ENCODE peak calls at places on chromosomes 13 and 19, in eight cellular contexts. Q is lower lobe of right lung; V is aorta; N is pancreas; J is HepG2; R is lung; D is CD4-positive, CD25-positive, alpha-beta regulatory T cell; I is upper lobe of left lung. W is an unnamed sample. For H3K36me3, the result is how much of the 10 kb centered on the place peaks cover.

GRCh38 chr13:98503175-98504028 is 73.5 kb downstream of the STK24 start:
- ATAC-seq in I (no peak), V (peak), D (no peak), R (no peak), Q (peak), N (peak), J (peak), W (no peak)

GRCh38 chr19:12784394-12784870 is 6.9 kb upstream of the JUNB start:
- ATAC-seq in N (no peak), V (no peak), D (peak), I (no peak), J (peak), Q (no peak), R (no peak), W (no peak)

GRCh38 chr13:59677966-59678814 is 485.5 kb downstream of the DIAPH3 start:
- ATAC-seq in V (no peak), I (no peak), Q (peak), N (peak), J (peak), D (no peak), R (peak), W (peak)

GRCh38 chr13:26628706-26629105 is 71.2 kb downstream of the WASF3 start:
- ATAC-seq in J (peak), I (peak), D (no peak), V (peak), Q (peak), R (no peak), N (peak), W (no peak)

GRCh38 chr13:33229446-33230177 is 55.9 kb downstream of the STARD13 start:
- ATAC-seq in V (no peak), J (peak), R (no peak), I (no peak), Q (no peak), N (peak), D (no peak), W (peak)

GRCh38 chr13:50393641-50394040 is 378.4 kb downstream of the KCNRG start:
- ATAC-seq in J (no peak), R (no peak), Q (no peak), V (no peak), I (no peak), D (no peak), N (no peak), W (no peak)

GRCh38 chr13:37448072-37448471 is 150.5 kb downstream of the POSTN start:
- ATAC-seq in N (no peak), V (no peak), I (no peak), R (no peak), J (no peak), Q (no peak), D (no peak), W (no peak)

GRCh38 chr13:83620535-83621220 is 261.6 kb downstream of the SLITRK1 start:
- ATAC-seq in N (no peak), D (no peak), I (no peak), V (no peak), R (no peak), J (no peak), Q (no peak), W (no peak)

GRCh38 chr13:33111414-33112110 is 95.3 kb downstream of the KL start:
- ATAC-seq in I (no peak), N (no peak), V (no peak), R (no peak), J (no peak), Q (no peak), D (no peak), W (no peak)

GRCh38 chr13:97116754-97117153 is 105.4 kb upstream of the MBNL2 start:
- ATAC-seq in Q (peak), R (peak), N (peak), D (no peak), V (peak), I (peak), J (no peak), W (peak)

GRCh38 chr13:21557995-21558394 is 46.0 kb downstream of the MICU2 start:
- ATAC-seq in J (peak), V (no peak), I (no peak), Q (peak), R (no peak), N (no peak), D (no peak), W (no peak)

GRCh38 chr13:40981361-40981760 is 37.8 kb downstream of the ELF1 start:
- ATAC-seq in V (no peak), I (no peak), J (no peak), R (no peak), N (no peak), Q (peak), D (no peak), W (peak)

GRCh38 chr19:58058428-58058827 is 654 bp upstream of the ZNF135 start:
- ATAC-seq in N (no peak), Q (no peak), R (no peak), V (no peak), I (no peak), D (no peak), J (no peak), W (no peak)

GRCh38 chr19:48296963-48297734 is 27.3 kb downstream of the ZNF114 start:
- ATAC-seq in J (peak), Q (no peak), R (no peak), I (no peak), V (peak), D (no peak), N (no peak), W (no peak)

GRCh38 chr13:91405240-91405639 is 6.8 kb downstream of the GPC5 start:
- ATAC-seq in J (no peak), I (no peak), Q (no peak), D (no peak), V (no peak), N (no peak), R (no peak), W (no peak)

GRCh38 chr19:15863272-15863671 is 34.6 kb downstream of the CYP4F2 start:
- ATAC-seq in I (no peak), R (no peak), V (no peak), D (no peak), N (no peak), J (no peak), Q (no peak), W (no peak)

GRCh38 chr19:3573162-3573857 is 566 bp downstream of the HMG20B start:
- ATAC-seq in D (no peak), N (peak), J (peak), I (peak), R (peak), Q (peak), V (peak), W (peak)

GRCh38 chr19:9251236-9251635 is 506 bp downstream of the OR7E24 start:
- ATAC-seq in Q (no peak), R (no peak), N (no peak), I (no peak), J (no peak), D (no peak), V (no peak), W (no peak)

GRCh38 chr13:30681489-30682242 is 53.7 kb upstream of the ALOX5AP start:
- ATAC-seq in D (no peak), N (peak), I (peak), J (no peak), R (peak), Q (peak), V (no peak), W (peak)

GRCh38 chr19:32363175-32363574 is 17.8 kb downstream of the ZNF507 start:
- ATAC-seq in R (no peak), V (no peak), J (peak), I (peak), D (no peak), N (peak), Q (peak), W (peak)

GRCh38 chr13:76331948-76332712 is 554.1 kb downstream of the KCTD12 start:
- ATAC-seq in D (no peak), N (no peak), Q (peak), R (peak), I (peak), V (no peak), J (no peak), W (no peak)

GRCh38 chr19:38417544-38418506 is 8.2 kb downstream of the RASGRP4 start:
- ATAC-seq in N (peak), D (peak), J (peak), V (peak), Q (peak), R (peak), I (peak), W (peak)

GRCh38 chr13:20429682-20430081 is 96.0 kb downstream of the CRYL1 start:
- ATAC-seq in I (no peak), V (no peak), J (no peak), D (no peak), Q (no peak), N (no peak), R (no peak), W (no peak)

GRCh38 chr13:50543767-50544166 is 299.7 kb downstream of the DLEU7 start:
- ATAC-seq in R (no peak), V (no peak), J (no peak), N (no peak), D (no peak), I (no peak), Q (no peak), W (no peak)

GRCh38 chr19:8320564-8321066 is 560 bp downstream of the NDUFA7 start:
- ATAC-seq in N (peak), J (peak), V (peak), Q (peak), D (no peak), R (no peak), I (peak), W (peak)

GRCh38 chr19:21751379-21751778 is 16.0 kb downstream of the ZNF100 start:
- ATAC-seq in V (no peak), D (no peak), R (no peak), I (no peak), N (no peak), Q (no peak), J (no peak), W (no peak)

GRCh38 chr13:67119481-67119883 is 110.7 kb downstream of the PCDH9 start:
- ATAC-seq in I (no peak), Q (peak), V (no peak), D (no peak), J (no peak), N (peak), R (no peak), W (peak)

GRCh38 chr19:44777715-44778347 is at the start of gene CBLC:
- ATAC-seq in Q (peak), R (peak), N (peak), V (no peak), D (no peak), J (peak), I (peak), W (no peak)

GRCh38 chr13:73778242-73778864 is 355.9 kb downstream of the KLF12 start:
- ATAC-seq in N (no peak), Q (no peak), D (no peak), I (no peak), V (no peak), R (no peak), J (peak), W (no peak)

GRCh38 chr13:40158218-40158617 is 502.8 kb downstream of the COG6 start:
- ATAC-seq in D (no peak), J (no peak), N (no peak), I (no peak), Q (no peak), V (no peak), R (no peak), W (no peak)

GRCh38 chr19:41546386-41546789 is 29.6 kb upstream of the CEACAM21 start:
- ATAC-seq in J (no peak), N (peak), D (peak), I (peak), V (no peak), R (peak), Q (peak), W (no peak)

GRCh38 chr13:84683448-84683847 is 801.2 kb upstream of the SLITRK1 start:
- ATAC-seq in R (no peak), N (no peak), J (no peak), D (no peak), V (no peak), Q (no peak), I (no peak), W (no peak)

GRCh38 chr19:48556163-48556562 is 4.2 kb downstream of the SULT2B1 start:
- ATAC-seq in R (no peak), J (peak), D (no peak), N (no peak), Q (no peak), I (no peak), V (no peak), W (no peak)

GRCh38 chr19:50890422-50891252 is 17.4 kb downstream of the KLK2 start:
- ATAC-seq in I (no peak), Q (no peak), J (no peak), D (no peak), N (no peak), V (no peak), R (no peak), W (no peak)

GRCh38 chr13:21228738-21229137 is 52.3 kb downstream of the MRPL57 start:
- ATAC-seq in R (no peak), V (no peak), I (no peak), Q (no peak), N (no peak), D (no peak), J (no peak), W (no peak)

GRCh38 chr19:40235238-40236025 is 8.9 kb upstream of the CCNP start:
- ATAC-seq in R (no peak), N (no peak), Q (no peak), I (no peak), V (no peak), D (no peak), J (no peak), W (no peak)
- H3K36me3 ChIP-seq in R (half or more), N (under half), Q (half or more), I (half or more), V (under half), D (under half), J (under half), W (under half)

GRCh38 chr19:56838680-56838929 is 1.9 kb downstream of the PEG3 start:
- ATAC-seq in I (no peak), R (peak), N (peak), J (peak), Q (peak), D (no peak), V (no peak), W (no peak)
- H3K27ac ChIP-seq in I (peak), R (peak), N (peak), J (peak), Q (peak), D (no peak), V (peak), W (peak)

GRCh38 chr19:1116726-1117581 is 13.2 kb downstream of the GPX4 start:
- ATAC-seq in N (no peak), I (no peak), V (no peak), Q (no peak), J (no peak), D (no peak), R (no peak), W (no peak)
- H3K36me3 ChIP-seq in N (under half), I (half or more), V (under half), Q (half or more), J (under half), D (half or more), R (half or more), W (half or more)

DNA sequence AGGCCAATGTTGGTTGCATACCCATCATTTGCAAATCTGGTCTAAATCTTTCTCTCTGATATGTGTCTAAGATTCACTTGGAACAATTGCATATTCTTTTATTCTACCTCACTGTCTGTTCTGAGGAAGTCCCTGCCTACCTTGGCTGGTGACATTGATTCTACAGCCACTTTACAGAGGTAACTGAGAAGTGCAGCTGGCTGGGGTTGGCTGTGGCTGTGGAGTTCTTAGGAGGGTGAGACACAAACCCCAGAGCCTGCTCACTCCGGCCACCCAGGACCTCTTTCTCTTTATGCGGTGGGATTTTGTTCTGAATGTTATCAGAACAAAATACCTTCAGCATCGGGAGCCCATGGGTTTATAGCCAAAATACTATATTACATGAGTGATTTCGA is 54.5 kb upstream of the IRS2 start:
- ATAC-seq in Q (no peak), D (no peak), R (no peak), J (no peak), V (no peak), I (no peak), N (no peak), W (no peak)
- H3K27ac ChIP-seq in Q (no peak), D (no peak), R (no peak), J (no peak), V (no peak), I (no peak), N (no peak), W (no peak)

GRCh38 chr13:113667771-113668490 is 912 bp downstream of the GRK1 start:
- ATAC-seq in Q (no peak), R (no peak), D (no peak), J (no peak), N (no peak), V (no peak), I (no peak), W (no peak)
- H3K36me3 ChIP-seq in Q (under half), R (under half), D (under half), J (under half), N (under half), V (under half), I (under half), W (under half)

DNA sequence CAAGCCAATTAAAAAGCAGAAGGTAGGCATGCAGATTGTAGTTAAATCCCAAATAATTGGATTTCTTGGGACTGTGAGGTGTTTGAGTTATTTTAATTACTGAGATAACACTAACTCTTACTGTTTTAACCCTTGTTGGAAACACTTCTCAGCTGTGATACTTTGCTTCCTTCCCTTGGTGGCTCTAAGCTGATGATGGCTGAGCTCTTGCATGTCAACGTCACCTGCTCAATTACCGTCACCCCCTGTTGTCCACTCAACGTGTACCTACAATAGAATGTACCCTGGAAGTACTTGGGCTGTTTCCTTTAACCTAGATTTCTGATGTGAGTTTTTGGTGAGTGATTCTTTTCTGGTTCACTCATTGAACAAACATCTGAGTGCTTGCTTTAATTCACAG is 303.4 kb downstream of the SLC7A1 start:
- ATAC-seq in I (no peak), J (no peak), V (no peak), R (no peak), D (no peak), N (no peak), Q (no peak), W (no peak)
- H3K27ac ChIP-seq in I (no peak), J (no peak), V (no peak), R (no peak), D (no peak), N (no peak), Q (no peak), W (no peak)

GRCh38 chr19:1421958-1422305 is 14.5 kb downstream of the DAZAP1 start:
- ATAC-seq in I (peak), V (no peak), D (no peak), N (no peak), R (no peak), Q (no peak), J (no peak), W (no peak)

GRCh38 chr19:1421218-1421957 is 14.0 kb downstream of the DAZAP1 start:
- ATAC-seq in N (no peak), J (no peak), I (peak), D (no peak), V (peak), R (no peak), Q (no peak), W (no peak)

GRCh38 chr19:1422943-1423342 is 15.3 kb upstream of the RPS15 start:
- ATAC-seq in R (no peak), N (no peak), V (no peak), Q (no peak), D (no peak), I (no peak), J (no peak), W (no peak)

GRCh38 chr19:1423445-1424181 is 14.6 kb upstream of the RPS15 start:
- ATAC-seq in I (no peak), Q (no peak), N (no peak), J (peak), V (no peak), R (no peak), D (no peak), W (no peak)

GRCh38 chr19:1422360-1422759 is 15.0 kb downstream of the DAZAP1 start:
- ATAC-seq in J (no peak), I (no peak), Q (no peak), V (no peak), R (no peak), D (no peak), N (no peak), W (peak)
- H3K36me3 ChIP-seq in J (under half), I (half or more), Q (half or more), V (under half), R (half or more), D (half or more), N (under half), W (under half)